ENCODE peak calls at places on chromosomes 13 and 19, in four cellular contexts. L is mammary epithelial cell, B is cardiac fibroblast, E is omental fat pad. Y is an unnamed sample.
A peak's percentile ranks its signal among the peaks of the same experiment; 100 is the strongest.

GRCh38 chr19:44111910-44112463 is 1.2 kb upstream of the ZNF225 start:
- DNase-seq in B (peak; percentile 94), L (peak; percentile 81), E (no peak), Y (no peak)

GRCh38 chr13:113009743-113010509 is 40.9 kb downstream of the MCF2L start:
- DNase-seq in E (no peak), L (no peak), B (peak; percentile 31), Y (no peak)

GRCh38 chr13:45850020-45850613 is 1.4 kb downstream of the SIAH3 start:
- DNase-seq in L (no peak), B (no peak), E (no peak), Y (no peak)

GRCh38 chr19:32599736-32600157 is 18.8 kb downstream of the PDCD5 start:
- DNase-seq in L (peak; percentile 23), E (no peak), B (peak; percentile 77), Y (no peak)

GRCh38 chr19:11382898-11383705 is 1.0 kb downstream of the EPOR start:
- DNase-seq in E (no peak), B (peak; percentile 27), L (no peak), Y (peak; percentile 44)

GRCh38 chr13:106357198-106357597 is 178.3 kb downstream of the EFNB2 start:
- DNase-seq in L (peak; percentile 35), E (no peak), B (peak; percentile 44), Y (no peak)

GRCh38 chr13:98483636-98484288 is 93.1 kb downstream of the STK24 start:
- DNase-seq in E (no peak), L (no peak), B (peak; percentile 32), Y (no peak)

GRCh38 chr13:62387642-62388041 is 972.0 kb upstream of the PCDH20 start:
- DNase-seq in L (no peak), B (no peak), E (no peak), Y (no peak)

GRCh38 chr13:94860981-94861407 is 148.6 kb upstream of the SOX21 start:
- DNase-seq in B (peak; percentile 29), E (no peak), L (no peak), Y (no peak)

GRCh38 chr19:57438925-57439324 is 3.8 kb downstream of the ZNF749 start:
- DNase-seq in L (no peak), B (no peak), E (no peak), Y (no peak)

GRCh38 chr19:32041681-32042292 is 303.6 kb upstream of the ZNF507 start:
- DNase-seq in E (no peak), L (peak; percentile 29), B (peak; percentile 28), Y (no peak)

GRCh38 chr13:49701481-49701880 is 10.2 kb upstream of the EBPL start:
- DNase-seq in B (no peak), E (no peak), L (no peak), Y (no peak)

GRCh38 chr19:37583340-37583739 is 11.3 kb downstream of the ZNF571 start:
- DNase-seq in E (no peak), B (no peak), L (no peak), Y (no peak)

GRCh38 chr19:46789371-46789770 is 977 bp upstream of the SLC1A5 start:
- DNase-seq in B (no peak), L (no peak), E (no peak), Y (no peak)

GRCh38 chr13:51764184-51765141 is 39.5 kb downstream of the DHRS12 start:
- DNase-seq in E (no peak), B (peak; percentile 71), L (no peak), Y (peak; percentile 52)
- TF ChIP-seq CTCF in E (no peak), B (no peak), L (no peak), Y (no peak)

GRCh38 chr13:109211616-109212015 is 574.8 kb downstream of the IRS2 start:
- DNase-seq in E (no peak), B (peak; percentile 52), L (peak; percentile 54), Y (no peak)
- TF ChIP-seq CTCF in E (no peak), B (no peak), L (no peak), Y (no peak)

DNA sequence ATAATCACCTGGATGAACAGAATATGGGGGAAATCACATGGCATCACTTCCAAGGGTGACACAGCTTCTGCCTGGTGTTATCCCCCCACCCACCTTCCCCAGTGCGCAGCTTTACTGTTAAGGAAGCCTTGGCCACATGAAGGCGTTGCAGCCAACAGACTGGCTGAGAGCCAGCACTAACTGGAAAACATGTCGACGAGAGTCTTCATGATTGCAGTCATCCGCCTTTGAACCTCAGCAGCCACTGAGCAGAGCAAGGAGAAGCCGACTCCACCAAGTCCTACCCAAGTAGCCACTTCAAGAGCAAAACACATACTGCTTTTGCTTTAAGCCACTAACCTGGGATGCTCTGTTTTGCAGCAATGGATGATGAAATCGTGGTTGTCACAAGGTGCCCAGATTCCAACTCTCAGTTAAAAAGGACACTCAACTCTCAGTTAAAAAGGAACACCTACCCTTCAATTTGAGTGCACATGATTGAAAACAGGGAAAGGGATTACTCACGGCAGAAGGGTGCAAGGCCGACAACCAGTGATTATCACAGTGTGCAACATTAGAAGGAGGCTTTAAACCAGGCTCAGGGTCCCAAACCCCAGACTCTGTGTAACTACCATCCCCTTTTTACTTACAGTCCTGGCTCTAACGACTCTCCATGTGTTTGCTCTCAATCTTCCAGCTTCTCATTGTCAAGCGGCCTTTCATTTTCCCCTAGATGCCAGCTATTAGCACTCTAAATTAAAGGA is 149.1 kb downstream of the KLF12 start:
- DNase-seq in L (no peak), B (no peak), E (no peak), Y (no peak)
- TF ChIP-seq CTCF in L (no peak), B (no peak), E (no peak), Y (no peak)

GRCh38 chr19:10100163-10100785 is 2.2 kb downstream of the ANGPTL6 start:
- DNase-seq in E (no peak), B (no peak), L (no peak), Y (no peak)
- TF ChIP-seq CTCF in E (no peak), B (no peak), L (no peak), Y (no peak)

GRCh38 chr19:34416021-34416545 is 11.9 kb downstream of the PDCD2L start:
- DNase-seq in B (peak; percentile 26), E (no peak), L (no peak), Y (no peak)

GRCh38 chr19:34418300-34418699 is 9.9 kb upstream of the UBA2 start:
- DNase-seq in E (no peak), L (no peak), B (no peak), Y (no peak)
- TF ChIP-seq CTCF in E (no peak), L (no peak), B (no peak), Y (no peak)

GRCh38 chr19:38800577-38801347 is 11.8 kb downstream of the LGALS7B start:
- DNase-seq in L (no peak), B (no peak), E (no peak), Y (no peak)
- TF ChIP-seq CTCF in L (no peak), B (no peak), E (no peak), Y (no peak)

DNA sequence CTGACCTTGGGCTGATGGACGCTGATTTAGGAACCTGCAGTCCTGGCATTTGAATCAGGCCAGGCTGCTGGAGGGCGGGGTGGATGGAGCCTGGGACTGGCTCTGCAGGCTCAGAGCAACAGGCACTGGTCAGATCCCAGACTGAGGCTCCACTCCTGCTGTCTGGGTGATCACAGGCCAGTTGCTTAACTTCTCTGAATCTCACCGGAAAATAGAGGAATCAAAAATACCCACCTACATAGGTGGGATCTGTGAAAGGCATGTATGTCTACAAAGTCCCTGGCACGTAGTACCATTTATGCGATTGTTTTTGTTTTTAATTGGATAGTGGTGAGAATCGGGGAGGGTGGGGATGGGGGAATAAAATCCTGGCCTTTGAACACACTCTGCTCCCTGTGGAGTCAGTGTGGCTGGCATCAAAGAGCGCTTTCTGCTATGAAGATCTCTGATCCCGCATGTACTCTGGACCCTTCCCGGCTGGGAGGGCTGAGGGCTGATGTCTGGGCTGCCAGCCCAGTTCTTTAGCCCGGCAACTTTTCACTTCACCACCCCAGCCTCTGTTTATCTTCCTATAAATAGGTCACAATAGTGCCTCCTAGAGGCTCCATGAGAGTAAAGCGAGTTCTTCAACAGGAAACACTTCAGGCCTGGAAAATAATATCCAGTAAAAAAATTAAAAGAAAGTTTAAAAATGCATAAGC is 292.3 kb downstream of the ZNF536 start:
- DNase-seq in E (no peak), L (peak; percentile 30), B (peak; percentile 27), Y (no peak)
- TF ChIP-seq CTCF in E (no peak), L (peak; percentile 25), B (no peak), Y (no peak)

DNA sequence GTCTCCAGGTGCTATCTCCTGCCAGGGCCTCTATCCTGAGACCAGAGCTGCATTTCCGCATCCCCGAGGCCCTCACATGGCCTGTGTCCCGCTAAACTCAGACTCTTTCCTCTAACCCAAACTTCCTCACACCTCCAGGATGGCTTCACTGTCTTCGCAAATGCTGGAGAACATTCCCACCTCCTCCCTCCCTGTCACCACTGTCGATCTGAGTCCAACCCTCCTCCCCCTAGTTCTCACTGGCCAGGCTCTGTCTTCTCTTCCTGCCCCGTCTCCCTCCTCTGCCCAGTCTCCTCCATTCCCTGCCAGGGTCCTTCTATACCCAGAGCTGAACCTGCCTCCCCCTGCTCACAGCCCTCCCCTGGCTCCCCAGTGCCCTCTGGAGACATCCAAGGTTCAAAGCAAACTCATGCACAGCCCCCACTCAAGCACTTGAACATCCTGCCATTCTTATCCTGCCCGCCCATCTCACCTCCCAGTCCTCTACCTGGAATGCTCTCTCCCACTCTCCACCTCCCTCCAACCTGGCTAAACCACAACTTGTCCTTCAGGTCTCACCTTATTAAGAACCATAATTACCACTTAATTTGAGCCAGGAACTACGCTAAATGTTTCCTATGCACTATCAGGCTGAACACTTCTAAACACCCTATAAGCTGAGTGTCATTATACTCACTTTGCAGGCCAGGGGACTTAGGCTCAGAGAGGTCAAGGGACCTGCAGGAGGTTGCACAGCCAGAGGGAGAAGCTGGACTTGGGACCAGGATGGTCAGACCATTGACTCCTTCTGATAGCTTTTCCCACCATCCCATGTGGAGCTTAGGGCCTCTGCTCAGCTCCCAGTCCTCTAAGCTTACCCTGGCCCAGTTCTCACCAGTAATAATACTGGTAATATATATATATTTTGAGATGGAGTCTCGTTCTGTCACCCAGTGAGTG is 961 bp upstream of the VSIG10L start:
- DNase-seq in L (no peak), E (no peak), B (no peak), Y (no peak)
- TF ChIP-seq CTCF in L (no peak), E (no peak), B (no peak), Y (no peak)

DNA sequence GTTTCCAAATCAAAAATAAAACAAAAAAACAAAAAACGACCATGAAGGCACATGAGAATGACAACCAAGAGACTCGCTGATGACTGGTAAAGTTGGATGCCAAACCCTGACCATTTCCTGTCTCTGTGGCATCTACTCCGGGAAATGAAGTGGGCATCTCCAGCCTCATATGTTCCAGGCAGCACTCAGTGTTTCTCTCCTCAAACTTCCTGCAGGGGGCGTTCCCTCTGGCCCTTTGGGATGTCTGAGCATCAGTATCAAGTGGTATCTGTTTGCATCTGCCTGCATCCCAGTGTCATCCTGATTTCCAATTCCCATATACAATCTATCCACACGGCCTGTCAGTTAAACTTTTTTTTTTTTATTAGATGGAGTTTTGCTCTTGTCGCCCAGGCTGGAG is 9.8 kb upstream of the SIGLEC12 start:
- DNase-seq in B (peak; percentile 17), L (no peak), E (no peak), Y (no peak)
- TF ChIP-seq CTCF in B (peak; percentile 30), L (no peak), E (no peak), Y (no peak)